ENCODE peak calls at places on chromosomes 16 and 17, in five cellular contexts. One of them, this sample, is unnamed.

GRCh38 chr16:24508614-24509013 is 30.8 kb upstream of the RBBP6 start:
- DNase-seq in H1: no peak
- DNase-seq in HepG2: no peak
- DNase-seq in breast epithelium: no peak
- DNase-seq in SK-N-SH: no peak
- DNase-seq in this sample: no peak

GRCh38 chr17:37043201-37043600 is 94.4 kb downstream of the AATF start:
- DNase-seq in H1: no peak
- DNase-seq in HepG2: peak
- DNase-seq in breast epithelium: no peak
- DNase-seq in SK-N-SH: no peak
- DNase-seq in this sample: no peak

GRCh38 chr16:49632111-49632797 is 223.7 kb downstream of the ZNF423 start:
- DNase-seq in H1: no peak
- DNase-seq in HepG2: no peak
- DNase-seq in breast epithelium: no peak
- DNase-seq in SK-N-SH: no peak
- DNase-seq in this sample: no peak

GRCh38 chr17:17904171-17905035 is 67.6 kb upstream of the SREBF1 start:
- DNase-seq in H1: no peak
- DNase-seq in HepG2: peak
- DNase-seq in breast epithelium: no peak
- DNase-seq in SK-N-SH: no peak
- DNase-seq in this sample: no peak

GRCh38 chr17:83128306-83129240 is 49.2 kb downstream of the METRNL start:
- DNase-seq in H1: no peak
- DNase-seq in HepG2: no peak
- DNase-seq in breast epithelium: no peak
- DNase-seq in SK-N-SH: no peak
- DNase-seq in this sample: no peak

GRCh38 chr16:83530293-83530692 is 277.5 kb upstream of the HSBP1 start:
- DNase-seq in H1: no peak
- DNase-seq in HepG2: no peak
- DNase-seq in breast epithelium: no peak
- DNase-seq in SK-N-SH: no peak
- DNase-seq in this sample: no peak

GRCh38 chr16:86714166-86714565 is 135.8 kb downstream of the FOXL1 start:
- DNase-seq in H1: no peak
- DNase-seq in HepG2: no peak
- DNase-seq in breast epithelium: no peak
- DNase-seq in SK-N-SH: no peak
- DNase-seq in this sample: peak

GRCh38 chr17:49739662-49740271 is 24.2 kb downstream of the FAM117A start:
- DNase-seq in H1: no peak
- DNase-seq in HepG2: peak
- DNase-seq in breast epithelium: peak
- DNase-seq in SK-N-SH: peak
- DNase-seq in this sample: no peak

GRCh38 chr17:8018436-8018835 is 16.0 kb downstream of the GUCY2D start:
- DNase-seq in H1: no peak
- DNase-seq in HepG2: no peak
- DNase-seq in breast epithelium: no peak
- DNase-seq in SK-N-SH: no peak
- DNase-seq in this sample: no peak

GRCh38 chr16:84985079-84986065 is 26.0 kb downstream of the ZDHHC7 start:
- DNase-seq in H1: no peak
- DNase-seq in HepG2: no peak
- DNase-seq in breast epithelium: no peak
- DNase-seq in SK-N-SH: no peak
- DNase-seq in this sample: no peak

GRCh38 chr17:64547354-64547753 is 40.6 kb downstream of the CEP95 start:
- DNase-seq in H1: no peak
- DNase-seq in HepG2: no peak
- DNase-seq in breast epithelium: no peak
- DNase-seq in SK-N-SH: no peak
- DNase-seq in this sample: peak

GRCh38 chr16:55351936-55352335 is 27.9 kb downstream of the IRX6 start:
- DNase-seq in H1: no peak
- DNase-seq in HepG2: peak
- DNase-seq in breast epithelium: no peak
- DNase-seq in SK-N-SH: no peak
- DNase-seq in this sample: no peak

GRCh38 chr17:17911003-17911613 is 61.1 kb downstream of the TOM1L2 start:
- DNase-seq in H1: no peak
- DNase-seq in HepG2: no peak
- DNase-seq in breast epithelium: no peak
- DNase-seq in SK-N-SH: peak
- DNase-seq in this sample: no peak

GRCh38 chr16:26911436-26911835 is 155.3 kb upstream of the C16orf82 start:
- DNase-seq in H1: no peak
- DNase-seq in HepG2: no peak
- DNase-seq in breast epithelium: no peak
- DNase-seq in SK-N-SH: no peak
- DNase-seq in this sample: no peak

GRCh38 chr16:20799599-20799998 is 6.7 kb downstream of the ERI2 start:
- DNase-seq in H1: no peak
- DNase-seq in HepG2: peak
- DNase-seq in breast epithelium: no peak
- DNase-seq in SK-N-SH: no peak
- DNase-seq in this sample: peak

GRCh38 chr17:1590031-1590746 is 27.6 kb upstream of the PITPNA start:
- DNase-seq in H1: no peak
- DNase-seq in HepG2: peak
- DNase-seq in breast epithelium: no peak
- DNase-seq in SK-N-SH: no peak
- DNase-seq in this sample: no peak

GRCh38 chr16:85123891-85124635 is 11.8 kb upstream of the CIBAR2 start:
- DNase-seq in H1: peak
- DNase-seq in HepG2: no peak
- DNase-seq in breast epithelium: peak
- DNase-seq in SK-N-SH: no peak
- DNase-seq in this sample: peak

GRCh38 chr17:58043221-58044181 is 36.5 kb upstream of the SRSF1 start:
- DNase-seq in H1: no peak
- DNase-seq in HepG2: no peak
- DNase-seq in breast epithelium: no peak
- DNase-seq in SK-N-SH: no peak
- DNase-seq in this sample: no peak

GRCh38 chr17:37813753-37814152 is 68.9 kb upstream of the HNF1B start:
- DNase-seq in H1: no peak
- DNase-seq in HepG2: no peak
- DNase-seq in breast epithelium: no peak
- DNase-seq in SK-N-SH: no peak
- DNase-seq in this sample: peak

GRCh38 chr16:54213322-54213721 is 73.3 kb downstream of the IRX3 start:
- DNase-seq in H1: no peak
- DNase-seq in HepG2: no peak
- DNase-seq in breast epithelium: no peak
- DNase-seq in SK-N-SH: no peak
- DNase-seq in this sample: no peak

GRCh38 chr16:28835864-28836760 is 10.0 kb downstream of the TUFM start:
- DNase-seq in H1: no peak
- DNase-seq in HepG2: no peak
- DNase-seq in breast epithelium: no peak
- DNase-seq in SK-N-SH: no peak
- DNase-seq in this sample: no peak

GRCh38 chr17:2853111-2853721 is 57.0 kb downstream of the RAP1GAP2 start:
- DNase-seq in H1: no peak
- DNase-seq in HepG2: no peak
- DNase-seq in breast epithelium: no peak
- DNase-seq in SK-N-SH: peak
- DNase-seq in this sample: peak

GRCh38 chr17:39281806-39282205 is 56.1 kb upstream of the STAC2 start:
- DNase-seq in H1: no peak
- DNase-seq in HepG2: no peak
- DNase-seq in breast epithelium: no peak
- DNase-seq in SK-N-SH: no peak
- DNase-seq in this sample: no peak

GRCh38 chr16:51155901-51156810 is 5.1 kb upstream of the SALL1 start:
- DNase-seq in H1: no peak
- DNase-seq in HepG2: no peak
- DNase-seq in breast epithelium: no peak
- DNase-seq in SK-N-SH: peak
- DNase-seq in this sample: peak

GRCh38 chr17:62692721-62693431 is 65.4 kb downstream of the MRC2 start:
- DNase-seq in H1: no peak
- DNase-seq in HepG2: peak
- DNase-seq in breast epithelium: no peak
- DNase-seq in SK-N-SH: peak
- DNase-seq in this sample: peak

GRCh38 chr17:50052822-50053653 is 2.9 kb upstream of the ITGA3 start:
- DNase-seq in H1: no peak
- DNase-seq in HepG2: peak
- DNase-seq in breast epithelium: no peak
- DNase-seq in SK-N-SH: peak
- DNase-seq in this sample: no peak

GRCh38 chr16:22848451-22848850 is 34.5 kb downstream of the HS3ST2 start:
- DNase-seq in H1: no peak
- DNase-seq in HepG2: no peak
- DNase-seq in breast epithelium: no peak
- DNase-seq in SK-N-SH: no peak
- DNase-seq in this sample: peak

GRCh38 chr17:15341385-15341849 is at the start of gene TEKT3:
- DNase-seq in H1: peak
- DNase-seq in HepG2: no peak
- DNase-seq in breast epithelium: peak
- DNase-seq in SK-N-SH: peak
- DNase-seq in this sample: peak

DNA sequence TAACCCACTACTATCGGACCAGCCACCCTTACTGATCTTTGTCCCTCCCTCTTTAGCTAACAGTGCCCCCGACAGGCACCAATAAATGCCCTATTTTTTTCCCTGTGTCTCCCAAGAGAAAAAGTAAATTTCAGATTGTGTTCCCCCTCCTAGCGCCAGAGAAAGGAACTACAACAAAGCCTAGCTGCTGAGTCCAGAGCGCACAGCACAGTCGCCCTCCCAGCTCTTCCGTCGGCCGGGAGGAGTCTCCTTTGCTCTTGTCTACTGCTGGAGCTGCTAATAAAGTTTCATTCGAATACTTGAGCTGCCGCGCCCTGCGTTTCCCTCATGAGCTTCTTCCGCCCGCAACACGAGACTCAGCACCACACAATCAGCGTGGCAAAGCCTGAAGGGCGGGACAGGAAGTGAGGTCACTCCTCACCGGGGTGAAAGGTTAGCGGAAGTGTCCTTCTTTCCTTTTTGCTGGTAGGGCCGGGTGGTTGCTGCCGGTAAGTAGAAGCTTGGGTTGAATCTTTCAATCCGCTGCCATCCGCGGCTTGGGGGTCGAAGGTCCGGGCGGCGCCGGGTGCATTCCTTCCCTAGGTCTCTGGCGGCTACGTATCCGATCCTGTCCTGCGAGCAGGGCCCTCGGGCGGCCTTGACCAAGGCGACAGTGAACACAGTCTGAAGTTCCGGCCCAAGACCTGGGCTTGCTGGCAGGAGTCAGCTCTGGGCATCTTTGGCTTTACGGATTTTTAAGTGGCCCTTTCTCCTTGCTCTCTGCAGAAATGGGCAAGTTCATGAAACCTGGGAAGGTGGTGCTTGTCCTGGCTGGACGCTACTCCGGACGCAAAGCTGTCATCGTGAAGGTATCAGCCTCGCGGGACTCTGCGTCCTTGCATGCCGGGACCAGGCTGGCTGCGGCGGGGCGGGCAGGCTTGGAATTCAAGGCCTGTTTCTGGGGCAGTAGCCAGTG is at the start of gene RPL27:
- DNase-seq in H1: peak
- DNase-seq in HepG2: peak
- DNase-seq in breast epithelium: peak
- DNase-seq in SK-N-SH: peak
- DNase-seq in this sample: peak
- TF ChIP-seq POLR2AphosphoS5 in H1: peak
- TF ChIP-seq POLR2AphosphoS5 in HepG2: peak
- TF ChIP-seq POLR2AphosphoS5 in breast epithelium: peak
- TF ChIP-seq POLR2AphosphoS5 in SK-N-SH: peak
- TF ChIP-seq POLR2AphosphoS5 in this sample: peak

DNA sequence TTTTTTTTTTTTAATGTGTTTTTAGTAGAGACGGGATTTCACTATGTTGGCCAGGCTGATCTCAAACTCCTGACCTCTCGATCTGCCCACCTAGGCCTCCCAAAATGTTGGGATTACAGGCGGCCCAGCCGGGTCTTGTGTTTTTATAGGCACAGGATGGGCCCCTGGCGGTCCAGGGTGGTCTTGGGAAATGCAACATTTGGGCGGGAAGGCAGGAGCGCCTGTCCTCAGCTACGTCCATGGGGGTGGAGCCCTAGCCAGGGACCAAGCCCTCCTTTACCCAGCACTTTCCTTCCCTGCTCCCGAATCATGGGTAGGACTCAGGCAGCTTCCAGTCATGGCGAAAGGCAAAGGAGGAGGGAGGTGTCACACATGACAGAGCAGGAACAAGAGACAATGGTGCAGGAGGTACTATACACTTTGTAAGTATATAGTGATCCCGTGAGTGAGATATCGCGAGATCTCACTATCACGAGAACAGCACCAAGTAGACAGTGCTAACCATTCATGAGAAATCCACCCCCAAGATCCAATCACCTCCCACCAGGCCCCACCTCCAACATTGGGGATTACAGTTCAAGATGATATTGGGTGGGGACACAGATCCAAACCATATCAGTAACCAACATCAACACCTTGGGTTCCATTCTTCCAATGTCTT is 226.7 kb upstream of the WSCD1 start:
- DNase-seq in H1: no peak
- DNase-seq in HepG2: no peak
- DNase-seq in breast epithelium: no peak
- DNase-seq in SK-N-SH: no peak
- DNase-seq in this sample: no peak
- TF ChIP-seq POLR2AphosphoS5 in H1: no peak
- TF ChIP-seq POLR2AphosphoS5 in HepG2: no peak
- TF ChIP-seq POLR2AphosphoS5 in breast epithelium: no peak
- TF ChIP-seq POLR2AphosphoS5 in SK-N-SH: no peak
- TF ChIP-seq POLR2AphosphoS5 in this sample: no peak

GRCh38 chr17:48562934-48563333 is 15.2 kb downstream of the HOXB4 start:
- DNase-seq in H1: no peak
- DNase-seq in HepG2: no peak
- DNase-seq in breast epithelium: no peak
- DNase-seq in SK-N-SH: no peak
- DNase-seq in this sample: no peak

GRCh38 chr17:48565024-48565558 is 13.1 kb downstream of the HOXB4 start:
- DNase-seq in H1: no peak
- DNase-seq in HepG2: no peak
- DNase-seq in breast epithelium: no peak
- DNase-seq in SK-N-SH: no peak
- DNase-seq in this sample: no peak

GRCh38 chr17:48563867-48564199 is 14.3 kb downstream of the HOXB4 start:
- DNase-seq in H1: no peak
- DNase-seq in HepG2: no peak
- DNase-seq in breast epithelium: no peak
- DNase-seq in SK-N-SH: no peak
- DNase-seq in this sample: no peak

GRCh38 chr17:48563385-48563838 is 14.7 kb downstream of the HOXB4 start:
- DNase-seq in H1: no peak
- DNase-seq in HepG2: no peak
- DNase-seq in breast epithelium: no peak
- DNase-seq in SK-N-SH: no peak
- DNase-seq in this sample: no peak

GRCh38 chr17:48564200-48565023 is 13.7 kb downstream of the HOXB4 start:
- DNase-seq in H1: no peak
- DNase-seq in HepG2: no peak
- DNase-seq in breast epithelium: no peak
- DNase-seq in SK-N-SH: no peak
- DNase-seq in this sample: no peak
- TF ChIP-seq POLR2AphosphoS5 in H1: no peak
- TF ChIP-seq POLR2AphosphoS5 in HepG2: no peak
- TF ChIP-seq POLR2AphosphoS5 in breast epithelium: no peak
- TF ChIP-seq POLR2AphosphoS5 in SK-N-SH: no peak
- TF ChIP-seq POLR2AphosphoS5 in this sample: no peak

GRCh38 chr16:12403746-12404658 is 399.7 kb downstream of the CPPED1 start:
- DNase-seq in H1: no peak
- DNase-seq in HepG2: no peak
- DNase-seq in breast epithelium: no peak
- DNase-seq in SK-N-SH: no peak
- DNase-seq in this sample: peak
- TF ChIP-seq POLR2AphosphoS5 in H1: no peak
- TF ChIP-seq POLR2AphosphoS5 in HepG2: no peak
- TF ChIP-seq POLR2AphosphoS5 in breast epithelium: no peak
- TF ChIP-seq POLR2AphosphoS5 in SK-N-SH: no peak
- TF ChIP-seq POLR2AphosphoS5 in this sample: no peak